ENCODE peak calls at places on chromosomes 3 and 15, in four cellular contexts. I, S, W and T are unnamed samples.

GRCh38 chr3:137121704-137122314 is 164.0 kb downstream of the IL20RB start:
- DNase-seq in I (no peak), S (no peak), W (peak), T (peak)

GRCh38 chr3:142065932-142066331 is 83.4 kb downstream of the TFDP2 start:
- DNase-seq in I (no peak), S (no peak), W (no peak), T (no peak)

GRCh38 chr15:85541744-85542143 is 161.3 kb downstream of the AKAP13 start:
- DNase-seq in I (no peak), S (no peak), W (no peak), T (no peak)

GRCh38 chr3:73448041-73448440 is 176.7 kb downstream of the PDZRN3 start:
- DNase-seq in I (no peak), S (no peak), W (no peak), T (no peak)

GRCh38 chr3:71360170-71360569 is 223.4 kb downstream of the FOXP1 start:
- DNase-seq in I (no peak), S (no peak), W (no peak), T (no peak)

GRCh38 chr15:96323250-96324162 is 7.0 kb upstream of the NR2F2 start:
- DNase-seq in I (peak), S (no peak), W (no peak), T (no peak)

GRCh38 chr3:135034881-135035440 is 239.9 kb downstream of the EPHB1 start:
- DNase-seq in I (no peak), S (no peak), W (peak), T (no peak)

GRCh38 chr3:72134989-72135451 is 350.1 kb upstream of the PROK2 start:
- DNase-seq in I (no peak), S (no peak), W (no peak), T (no peak)

GRCh38 chr15:63332367-63333078 is 49.1 kb downstream of the CA12 start:
- DNase-seq in I (no peak), S (no peak), W (peak), T (peak)